ENCODE peak calls at places on chromosomes 2 and 18, in eight cellular contexts. R, U, T, W, Q, I, C and N are unnamed samples.

GRCh38 chr2:119338282-119338681 is 28.4 kb downstream of the C2orf76 start:
- ATAC-seq in T (no peak), Q (no peak), U (no peak), R (no peak), I (no peak), C (no peak), W (no peak), N (no peak)

GRCh38 chr18:36786686-36787085 is 42.1 kb downstream of the TPGS2 start:
- ATAC-seq in T (no peak), I (no peak), Q (no peak), R (peak; percentile 86), U (no peak), C (no peak), W (peak; percentile 94), N (no peak)

GRCh38 chr2:119326938-119327337 is 39.7 kb downstream of the C2orf76 start:
- ATAC-seq in R (no peak), T (no peak), Q (no peak), C (no peak), I (no peak), W (no peak), U (no peak), N (no peak)

GRCh38 chr18:77334876-77335275 is 85.2 kb downstream of the GALR1 start:
- ATAC-seq in C (no peak), W (no peak), U (no peak), Q (no peak), T (no peak), R (no peak), I (no peak), N (no peak)

GRCh38 chr18:58975296-58975695 is 110.6 kb downstream of the ZNF532 start:
- ATAC-seq in Q (no peak), R (no peak), C (no peak), U (no peak), T (no peak), I (no peak), W (no peak), N (no peak)

GRCh38 chr2:70124983-70125480 is 37.8 kb downstream of the PCBP1 start:
- ATAC-seq in W (peak; percentile 78), T (peak; percentile 63), R (peak; percentile 66), I (peak; percentile 59), C (peak; percentile 64), Q (peak; percentile 63), U (peak; percentile 70), N (peak; percentile 58)

GRCh38 chr2:143176606-143177005 is 47.4 kb downstream of the ARHGAP15 start:
- ATAC-seq in T (no peak), R (no peak), I (peak; percentile 42), Q (no peak), C (peak; percentile 47), W (no peak), U (peak; percentile 39), N (no peak)

GRCh38 chr2:239292956-239293355 is 107.9 kb downstream of the HDAC4 start:
- ATAC-seq in I (no peak), W (no peak), C (no peak), R (no peak), Q (no peak), U (no peak), T (no peak), N (no peak)

GRCh38 chr18:40415821-40416220 is 1539.2 kb upstream of the PIK3C3 start:
- ATAC-seq in Q (no peak), U (no peak), R (no peak), C (no peak), I (no peak), W (no peak), T (no peak), N (no peak)

GRCh38 chr2:118387509-118387908 is 299.2 kb downstream of the INSIG2 start:
- ATAC-seq in I (no peak), C (no peak), Q (no peak), T (no peak), W (no peak), U (no peak), R (no peak), N (peak; percentile 76)

GRCh38 chr2:207516206-207516605 is 13.6 kb upstream of the CREB1 start:
- ATAC-seq in C (no peak), Q (no peak), R (no peak), T (no peak), W (no peak), I (no peak), U (no peak), N (no peak)